ENCODE peak calls at places on chromosomes 12 and 14, in six cellular contexts. S is fibroblast of villous mesenchyme; U is T-helper 1 cell; L is activated T-helper 1 cell treated with anti-CD3 and anti-CD28 coated beads, Interleukin-2, amount 50 U/mL, for 16 hours; V is activated naive CD8-positive, alpha-beta T cell treated with anti-CD3 and anti-CD28 coated beads for 36 hours; R is GF-D8. K is an unnamed sample.
A peak's percentile ranks its signal among the peaks of the same experiment; 100 is the strongest.

GRCh38 chr14:92726135-92726932 is 22.1 kb downstream of the LGMN start:
- DNase-seq in S (peak; percentile 98), U (no peak), L (no peak), V (no peak), R (no peak), K (peak; percentile 55)

GRCh38 chr12:57864811-57865751 is 18.6 kb upstream of the CTDSP2 start:
- DNase-seq in S (peak; percentile 81), U (no peak), L (no peak), V (peak; percentile 72), R (no peak), K (peak; percentile 59)

GRCh38 chr12:59548930-59549329 is 46.9 kb upstream of the SLC16A7 start:
- DNase-seq in S (no peak), U (no peak), L (no peak), V (no peak), R (no peak), K (no peak)

GRCh38 chr14:61696753-61697318 is 1.5 kb downstream of the HIF1A start:
- DNase-seq in S (no peak), U (no peak), L (no peak), V (no peak), R (no peak), K (no peak)

GRCh38 chr12:15590180-15590826 is 198.9 kb downstream of the EPS8 start:
- DNase-seq in S (peak; percentile 82), U (no peak), L (no peak), V (peak; percentile 29), R (no peak), K (no peak)

GRCh38 chr12:44317651-44318126 is 481.8 kb downstream of the TMEM117 start:
- DNase-seq in S (peak; percentile 15), U (no peak), L (no peak), V (no peak), R (no peak), K (no peak)

GRCh38 chr12:95143784-95144205 is 70.4 kb upstream of the NR2C1 start:
- DNase-seq in S (no peak), U (no peak), L (no peak), V (no peak), R (no peak), K (no peak)

GRCh38 chr12:67590122-67590795 is 58.3 kb upstream of the DYRK2 start:
- DNase-seq in S (no peak), U (no peak), L (no peak), V (no peak), R (no peak), K (no peak)

GRCh38 chr14:98907981-98908544 is 363.9 kb downstream of the BCL11B start:
- DNase-seq in S (no peak), U (no peak), L (no peak), V (no peak), R (no peak), K (no peak)

GRCh38 chr14:65471038-65471878 is 58.7 kb downstream of the FUT8 start:
- DNase-seq in S (no peak), U (no peak), L (no peak), V (no peak), R (no peak), K (no peak)

GRCh38 chr12:25326326-25326725 is 75.6 kb upstream of the KRAS start:
- DNase-seq in S (no peak), U (no peak), L (no peak), V (no peak), R (no peak), K (no peak)

GRCh38 chr14:32458720-32459119 is 129.6 kb downstream of the AKAP6 start:
- DNase-seq in S (no peak), U (no peak), L (no peak), V (no peak), R (no peak), K (no peak)

GRCh38 chr12:52074006-52074405 is 4.2 kb downstream of the ATG101 start:
- DNase-seq in S (peak; percentile 83), U (no peak), L (no peak), V (no peak), R (peak; percentile 97), K (peak; percentile 67)

K was measured in breast epithelium.